ENCODE peak calls at places on chromosomes 12 and 14, in ten cellular contexts. G is H4; F is GM23338; Y is psoas muscle; Z is activated T-helper 1 cell treated with Interleukin-2 at 50 U/mL for 16 hours; A is AG04450; X is C1 segment of cervical spinal cord; S is hypothalamus; P is activated CD4-positive, alpha-beta T cell treated with anti-CD3 and anti-CD28 coated beads, Interleukin-2, amount 10 ng/mL, durations not matched to agents 7 days and 5 days; J is stimulated activated CD4-positive, alpha-beta T cell treated with anti-CD3 and anti-CD28 coated beads, Interleukin-2, amount 100 ng/mL, for 48 hours. K is an unnamed sample.

GRCh38 chr12:26124491-26125450 is at the start of gene BHLHE41:
- DNase-seq in Y (peak), G (peak), A (no peak), F (peak), X (peak), P (no peak), Z (no peak), J (no peak), S (peak), K (no peak)

GRCh38 chr12:54300732-54301427 is at the start of gene NFE2:
- DNase-seq in J (no peak), Y (peak), P (no peak), X (no peak), G (peak), F (peak), A (peak), Z (no peak), S (peak), K (peak)

GRCh38 chr12:6460751-6461371 is 9.0 kb downstream of the TAPBPL start:
- DNase-seq in Y (no peak), P (peak), J (no peak), F (no peak), A (no peak), S (no peak), G (no peak), Z (no peak), X (no peak), K (no peak)

GRCh38 chr12:114405449-114406271 is at the start of gene TBX5:
- DNase-seq in F (peak), Z (no peak), X (no peak), P (no peak), Y (no peak), G (no peak), A (peak), S (no peak), J (no peak), K (no peak)

GRCh38 chr12:8860165-8860961 is 37.9 kb downstream of the A2ML1 start:
- DNase-seq in S (peak), P (peak), G (peak), A (no peak), Y (peak), Z (no peak), J (peak), F (peak), X (no peak), K (no peak)

GRCh38 chr14:65412881-65413738 is 580 bp downstream of the FUT8 start:
- DNase-seq in Y (peak), P (peak), X (peak), J (no peak), Z (peak), F (peak), G (peak), S (peak), A (peak), K (peak)

GRCh38 chr14:100105357-100106169 is 40.3 kb downstream of the EVL start:
- DNase-seq in F (no peak), P (peak), Y (no peak), G (no peak), A (no peak), S (no peak), Z (no peak), X (no peak), J (no peak), K (no peak)

GRCh38 chr12:113277511-113277910 is 56.2 kb downstream of the TPCN1 start:
- DNase-seq in G (no peak), J (no peak), F (no peak), A (no peak), X (no peak), Y (peak), P (no peak), Z (no peak), S (no peak), K (no peak)

GRCh38 chr12:119659289-119659897 is 8.5 kb upstream of the PRKAB1 start:
- DNase-seq in P (peak), S (peak), X (no peak), J (peak), A (no peak), Z (no peak), G (no peak), F (peak), Y (no peak), K (no peak)

GRCh38 chr14:77421241-77421640 is 2.1 kb downstream of the NOXRED1 start:
- DNase-seq in P (no peak), G (no peak), X (no peak), F (no peak), S (no peak), Y (no peak), J (no peak), Z (no peak), A (no peak), K (no peak)

GRCh38 chr14:101197595-101198397 is 294.3 kb upstream of the RTL1 start:
- DNase-seq in P (no peak), A (no peak), Z (no peak), X (no peak), Y (peak), F (no peak), J (no peak), G (no peak), S (no peak), K (no peak)

GRCh38 chr12:53381739-53382630 is 2.0 kb downstream of the SP1 start:
- DNase-seq in X (peak), P (peak), F (peak), J (no peak), Y (peak), S (peak), A (no peak), Z (no peak), G (peak), K (no peak)

GRCh38 chr12:41910578-41911331 is 233.9 kb downstream of the GXYLT1 start:
- DNase-seq in F (no peak), X (no peak), S (no peak), Z (no peak), Y (no peak), J (no peak), G (no peak), P (no peak), A (no peak), K (no peak)

GRCh38 chr14:75822522-75823288 is 159.1 kb downstream of the TGFB3 start:
- DNase-seq in X (no peak), Y (no peak), G (peak), Z (no peak), J (no peak), F (no peak), S (no peak), P (no peak), A (peak), K (no peak)

GRCh38 chr14:99687284-99688209 is 3.4 kb downstream of the CYP46A1 start:
- DNase-seq in Z (peak), X (no peak), G (no peak), Y (no peak), F (peak), J (peak), P (peak), S (no peak), A (no peak), K (no peak)

GRCh38 chr14:32044454-32044853 is 32.6 kb upstream of the ARHGAP5 start:
- DNase-seq in S (no peak), Y (no peak), J (no peak), G (no peak), A (no peak), Z (no peak), P (no peak), F (no peak), X (no peak), K (no peak)

GRCh38 chr12:115752151-115752550 is 525.3 kb downstream of the MED13L start:
- DNase-seq in S (no peak), Z (no peak), A (peak), Y (no peak), J (no peak), G (no peak), P (no peak), X (no peak), F (no peak), K (no peak)

GRCh38 chr14:78202178-78202577 is 32.0 kb downstream of the NRXN3 start:
- DNase-seq in F (no peak), S (no peak), P (no peak), A (no peak), Z (no peak), Y (no peak), J (no peak), G (no peak), X (no peak), K (no peak)

GRCh38 chr12:90939382-90939781 is 15.6 kb downstream of the CCER1 start:
- DNase-seq in S (no peak), P (no peak), G (no peak), A (no peak), J (no peak), X (no peak), Z (no peak), F (no peak), Y (no peak), K (no peak)

GRCh38 chr12:57552692-57553321 is 3.0 kb downstream of the KIF5A start:
- DNase-seq in A (no peak), S (no peak), J (no peak), Y (no peak), G (no peak), P (no peak), Z (no peak), F (no peak), X (no peak), K (no peak)

GRCh38 chr14:51401756-51402155 is 161.7 kb downstream of the TMX1 start:
- DNase-seq in X (no peak), A (no peak), S (no peak), J (no peak), Z (no peak), F (no peak), P (no peak), G (no peak), Y (peak), K (no peak)

GRCh38 chr12:125169870-125170269 is 104.6 kb downstream of the AACS start:
- DNase-seq in A (no peak), Y (no peak), Z (no peak), S (no peak), F (no peak), X (no peak), J (no peak), G (no peak), P (no peak), K (no peak)

K was measured in NCI-H2107.